ENCODE peak calls at places on chromosomes 12 and 14, in five cellular contexts. Y is transverse colon, E is NCI-H82, Q is AG20443, J is T-cell. D is an unnamed sample.
A peak's percentile ranks its signal among the peaks of the same experiment; 100 is the strongest.

GRCh38 chr14:99199854-99200653 is 71.9 kb downstream of the BCL11B start:
- DNase-seq in Y (no peak), E (no peak), Q (peak; percentile 27), J (no peak), D (peak; percentile 69)

GRCh38 chr14:89265229-89265628 is 151.8 kb downstream of the FOXN3 start:
- DNase-seq in Q (no peak), Y (no peak), J (no peak), E (no peak), D (no peak)

GRCh38 chr14:85087201-85087600 is 442.7 kb upstream of the FLRT2 start:
- DNase-seq in Q (peak; percentile 11), Y (no peak), J (no peak), E (no peak), D (no peak)

GRCh38 chr12:11981174-11981733 is 89.5 kb upstream of the BCL2L14 start:
- DNase-seq in E (no peak), J (peak; percentile 29), Q (peak; percentile 26), Y (no peak), D (no peak)

GRCh38 chr14:53295985-53296582 is 143.0 kb upstream of the DDHD1 start:
- DNase-seq in E (peak; percentile 57), Y (no peak), Q (peak; percentile 47), J (no peak), D (peak; percentile 21)

GRCh38 chr14:93156693-93157369 is 27.9 kb downstream of the MOAP1 start:
- DNase-seq in Y (no peak), Q (no peak), E (no peak), J (no peak), D (no peak)

GRCh38 chr12:131872154-131873046 is 22.0 kb upstream of the ULK1 start:
- DNase-seq in J (no peak), Q (peak; percentile 90), Y (no peak), E (no peak), D (no peak)

GRCh38 chr14:93748208-93749080 is 39.8 kb downstream of the PRIMA1 start:
- DNase-seq in E (no peak), Y (no peak), Q (no peak), J (no peak), D (peak; percentile 24)

GRCh38 chr12:122111070-122111750 is 32.7 kb downstream of the MLXIP start:
- DNase-seq in Q (no peak), J (no peak), E (peak; percentile 13), Y (peak; percentile 71), D (peak; percentile 60)

GRCh38 chr14:73262427-73263183 is 25.3 kb downstream of the PAPLN start:
- DNase-seq in J (no peak), Q (no peak), E (no peak), Y (no peak), D (no peak)

GRCh38 chr14:94677747-94678146 is 65.6 kb downstream of the SERPINA3 start:
- DNase-seq in Q (no peak), E (no peak), J (no peak), Y (no peak), D (no peak)

GRCh38 chr12:121135320-121135719 is 2.6 kb downstream of the P2RX7 start:
- DNase-seq in E (no peak), J (no peak), Q (no peak), Y (no peak), D (no peak)

GRCh38 chr14:69882086-69882864 is 3.1 kb downstream of the SMOC1 start:
- DNase-seq in J (no peak), E (peak; percentile 96), Q (no peak), Y (no peak), D (peak; percentile 10)

GRCh38 chr14:103101964-103102688 is 7.6 kb downstream of the EXOC3L4 start:
- DNase-seq in E (no peak), Q (no peak), Y (no peak), J (no peak), D (no peak)

GRCh38 chr12:104457746-104458644 is 1.2 kb downstream of the CHST11 start:
- DNase-seq in J (peak; percentile 56), Y (peak; percentile 31), E (peak; percentile 46), Q (peak; percentile 53), D (peak; percentile 53)